ENCODE peak calls at places on chromosomes 3 and 15, in six cellular contexts. A, R, T, I, G and J are unnamed samples.

GRCh38 chr15:62809968-62810260 is 232.6 kb upstream of the TPM1 start:
- DNase-seq in T (no peak), A (no peak), I (no peak), G (no peak), R (no peak), J (no peak)

GRCh38 chr15:90873998-90874605 is 5.7 kb downstream of the FURIN start:
- DNase-seq in G (peak; percentile 60), A (no peak), T (peak; percentile 71), I (no peak), R (peak; percentile 97), J (no peak)

GRCh38 chr3:98108162-98108561 is 21.2 kb downstream of the OR5AC2 start:
- DNase-seq in R (no peak), G (no peak), A (no peak), T (no peak), I (no peak), J (no peak)

GRCh38 chr15:64599716-64600115 is 139.3 kb downstream of the ZNF609 start:
- DNase-seq in I (no peak), R (no peak), T (no peak), A (no peak), G (no peak), J (no peak)

GRCh38 chr3:12400795-12401194 is 83.5 kb upstream of the TSEN2 start:
- DNase-seq in T (no peak), R (no peak), G (no peak), A (no peak), I (peak; percentile 21), J (no peak)

GRCh38 chr15:42138968-42139386 is 17.5 kb downstream of the PLA2G4F start:
- DNase-seq in A (no peak), R (peak; percentile 93), T (peak; percentile 29), I (no peak), G (no peak), J (no peak)

GRCh38 chr3:105997800-105998526 is 129.2 kb upstream of the CBLB start:
- DNase-seq in I (peak; percentile 19), A (no peak), R (no peak), T (no peak), G (no peak), J (no peak)

GRCh38 chr3:196528639-196529233 is 13.6 kb upstream of the SMCO1 start:
- DNase-seq in R (no peak), G (peak; percentile 88), I (peak; percentile 42), A (no peak), T (peak; percentile 98), J (peak; percentile 97)

GRCh38 chr3:23845361-23845760 is 39.6 kb downstream of the UBE2E1 start:
- DNase-seq in A (no peak), I (no peak), R (no peak), T (no peak), G (no peak), J (no peak)

GRCh38 chr15:25850154-25851111 is 12.7 kb downstream of the ATP10A start:
- DNase-seq in T (peak; percentile 64), I (no peak), A (peak; percentile 28), R (peak; percentile 74), G (peak; percentile 73), J (peak; percentile 67)

GRCh38 chr15:75648156-75649000 is 666 bp downstream of the SNX33 start:
- DNase-seq in G (peak; percentile 65), T (no peak), A (no peak), I (no peak), R (peak; percentile 63), J (peak; percentile 77)

GRCh38 chr15:56307180-56307579 is 58.0 kb upstream of the TEX9 start:
- DNase-seq in T (no peak), A (no peak), I (no peak), R (no peak), G (no peak), J (no peak)

GRCh38 chr15:88028024-88028423 is 228.5 kb downstream of the NTRK3 start:
- DNase-seq in A (no peak), G (no peak), T (peak; percentile 50), I (no peak), R (no peak), J (no peak)

GRCh38 chr15:35289029-35289617 is 204.0 kb upstream of the NANOGP8 start:
- DNase-seq in G (peak; percentile 47), R (peak; percentile 44), I (peak; percentile 55), A (no peak), T (no peak), J (peak; percentile 58)

GRCh38 chr15:101269479-101270223 is 7.6 kb downstream of the SELENOS start:
- DNase-seq in A (no peak), R (no peak), T (no peak), G (no peak), I (no peak), J (no peak)

GRCh38 chr15:101266787-101267186 is 10.5 kb downstream of the SELENOS start:
- DNase-seq in R (no peak), A (no peak), I (no peak), G (no peak), T (no peak), J (no peak)

GRCh38 chr15:101266034-101266433 is 11.3 kb downstream of the SELENOS start:
- DNase-seq in T (no peak), A (no peak), I (no peak), G (no peak), R (no peak), J (no peak)

GRCh38 chr15:101264911-101265641 is 12.2 kb downstream of the SELENOS start:
- DNase-seq in T (no peak), G (no peak), A (peak; percentile 88), R (no peak), I (no peak), J (no peak)

DNA sequence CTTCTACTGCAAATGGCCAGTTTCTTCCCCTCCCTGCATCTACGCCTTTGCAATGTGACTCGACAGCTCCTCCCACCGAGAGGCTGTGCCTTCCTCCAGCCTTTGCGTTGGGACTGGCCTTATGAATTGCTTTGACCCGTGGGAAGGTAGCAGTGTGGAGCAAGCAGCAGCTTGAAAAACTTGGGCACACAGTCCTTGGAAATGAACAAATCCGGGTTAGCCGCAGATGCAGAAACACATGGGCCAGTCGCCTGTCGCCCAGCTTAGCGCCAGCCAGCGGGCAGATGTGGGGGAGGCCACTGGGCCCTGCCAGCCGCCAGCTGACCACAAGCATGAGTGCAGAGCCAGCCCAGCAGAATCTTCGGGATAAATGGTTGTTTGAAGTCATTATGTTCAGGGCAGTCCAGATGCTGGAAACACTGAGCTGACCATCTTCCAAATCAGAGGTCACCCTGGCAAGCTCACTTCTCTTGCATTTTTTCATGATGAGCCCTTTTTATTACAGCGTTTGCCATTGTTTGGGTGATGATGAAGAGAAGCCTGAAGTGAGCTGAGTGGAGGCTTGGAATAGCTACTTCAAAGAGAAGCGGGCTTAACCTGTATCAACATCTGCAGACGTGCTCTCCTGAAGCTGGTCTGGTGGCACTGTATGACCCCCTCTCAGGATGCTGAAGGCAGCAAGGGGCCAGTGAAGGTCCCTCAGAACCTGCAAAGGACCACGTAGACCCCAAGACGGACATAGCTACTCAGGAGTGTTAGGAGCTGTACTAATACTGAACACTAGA is 9.8 kb downstream of the SELENOS start:
- DNase-seq in I (no peak), G (peak; percentile 51), A (no peak), R (no peak), T (no peak), J (no peak)
- TF ChIP-seq POLR2AphosphoS5 in I (no peak), G (no peak), A (no peak), R (no peak), T (no peak), J (no peak)

DNA sequence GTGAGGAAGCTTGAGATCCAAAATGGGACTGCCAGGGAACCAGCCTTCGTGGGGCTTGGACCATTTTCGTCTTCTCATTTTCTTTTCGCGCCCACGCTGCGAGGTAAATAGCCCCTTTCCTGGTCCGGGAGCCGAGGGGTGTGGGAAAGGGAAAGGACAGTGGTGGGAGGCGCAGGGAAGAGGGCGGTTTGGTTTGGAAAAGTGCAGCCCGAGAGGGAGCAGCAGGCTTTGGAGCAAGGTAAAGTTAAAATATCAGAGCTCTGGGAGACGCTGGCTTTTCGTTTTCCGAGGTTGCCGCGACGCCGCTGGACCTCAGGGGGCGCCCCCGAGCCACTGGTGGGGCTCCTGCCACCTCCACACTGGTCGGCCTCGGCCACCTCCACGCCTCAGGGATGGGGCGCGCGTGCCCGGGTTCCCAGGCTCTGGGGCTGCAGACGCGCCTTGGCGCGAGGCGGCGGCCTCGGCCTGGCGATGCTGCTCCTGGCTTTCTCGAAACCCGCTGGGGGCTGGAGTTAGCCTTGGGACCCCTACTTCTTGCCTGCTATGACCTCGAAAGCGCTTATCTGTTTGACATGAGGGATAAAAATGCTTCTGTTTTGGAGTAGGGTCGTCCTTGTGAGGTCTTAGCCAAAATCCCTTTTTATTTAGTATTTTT is 3.2 kb downstream of the PTPRG start:
- DNase-seq in I (no peak), R (no peak), T (peak; percentile 96), A (no peak), G (peak; percentile 6), J (peak; percentile 79)
- TF ChIP-seq JUND in I (no peak), R (no peak), T (peak; percentile 14), A (no peak), G (no peak), J (no peak)

GRCh38 chr15:28962851-28963710 is 77.3 kb downstream of the APBA2 start:
- DNase-seq in A (no peak), R (no peak), T (peak; percentile 24), I (no peak), G (no peak), J (no peak)
- H3K4me2 ChIP-seq in A (no peak overlapping the region), R (no peak overlapping the region), T (no peak overlapping the region), I (no peak overlapping the region), G (no peak overlapping the region), J (no peak overlapping the region)

GRCh38 chr15:33639051-33639450 is 328.3 kb downstream of the RYR3 start:
- DNase-seq in T (no peak), R (no peak), G (no peak), I (no peak), A (no peak), J (no peak)
- TF ChIP-seq POLR2AphosphoS5 in T (no peak), R (no peak), G (no peak), I (no peak), A (no peak), J (no peak)

DNA sequence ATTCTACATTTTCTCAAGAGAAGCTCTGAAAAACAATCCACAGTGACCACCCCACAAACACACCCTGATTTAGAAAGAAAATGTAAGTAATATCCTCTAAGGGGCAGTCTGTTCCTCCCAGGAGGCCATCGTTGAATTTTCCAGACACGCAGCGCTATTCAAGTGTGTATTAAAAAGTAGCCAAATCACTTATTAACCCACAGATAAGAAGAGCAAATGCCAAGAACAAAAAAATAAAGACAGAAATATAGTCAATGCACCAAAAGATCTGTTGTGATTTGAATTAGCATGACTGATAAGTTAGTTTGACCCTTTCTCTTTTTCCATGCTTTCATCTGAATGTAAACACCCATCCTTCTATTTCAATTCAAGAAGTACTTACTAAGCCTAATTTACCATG is 622.8 kb upstream of the ZNF385D start:
- DNase-seq in A (no peak), T (no peak), I (no peak), R (no peak), G (no peak), J (no peak)
- TF ChIP-seq JUND in A (no peak), T (no peak), I (no peak), R (no peak), G (no peak), J (no peak)

DNA sequence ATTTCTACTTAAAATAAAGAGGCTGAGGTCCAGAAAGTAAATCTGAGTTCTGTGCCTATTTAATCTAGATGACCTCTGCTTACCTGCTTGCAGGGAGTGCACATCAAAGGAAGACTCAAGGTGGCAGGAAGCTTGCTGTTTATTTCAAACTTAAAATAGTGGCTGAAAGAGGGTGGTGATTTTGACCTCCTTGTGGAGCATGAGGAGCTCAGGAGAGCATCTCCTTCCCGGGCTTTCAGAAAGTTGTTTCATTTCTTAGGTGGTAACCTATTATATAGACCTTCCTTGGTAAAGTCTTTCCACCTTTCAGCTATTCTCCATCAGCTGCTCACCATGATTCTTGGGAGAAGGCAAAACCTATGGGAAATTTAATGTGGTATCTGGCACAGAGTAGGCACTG is 494 bp downstream of the GCSAM start:
- DNase-seq in A (no peak), R (no peak), I (no peak), G (no peak), T (no peak), J (no peak)
- H3K4me2 ChIP-seq in A (peak overlapping the region; percentile 64), R (no peak overlapping the region), I (no peak overlapping the region), G (no peak overlapping the region), T (no peak overlapping the region), J (no peak overlapping the region)

GRCh38 chr3:116367761-116368395 is 77.4 kb downstream of the LSAMP start:
- DNase-seq in A (no peak), G (no peak), I (no peak), R (no peak), T (no peak), J (no peak)
- TF ChIP-seq POLR2AphosphoS5 in A (no peak), G (no peak), I (no peak), R (no peak), T (no peak), J (no peak)